ENCODE peak calls at places on chromosome 22, in seven cellular contexts. E is Karpas-422, A is SK-N-SH, U is GM23338, S is PC-3, J is GM23248, C is HCT116. M is an unnamed sample. For H3K9me2, H3K79me2 and H3K36me3, the result is how much of the 10 kb centered on the place peaks cover.

GRCh38 chr22:25970996-25971811 is 198.1 kb upstream of the SEZ6L start:
- DNase-seq in E (no peak), A (no peak), U (peak), S (no peak), J (no peak), C (no peak), M (no peak)

GRCh38 chr22:17943533-17944204 is 80.7 kb downstream of the MICAL3 start:
- DNase-seq in E (peak), A (no peak), U (no peak), S (no peak), J (no peak), C (no peak), M (no peak)

GRCh38 chr22:17971711-17972110 is 52.6 kb downstream of the MICAL3 start:
- DNase-seq in E (no peak), A (no peak), U (no peak), S (no peak), J (no peak), C (no peak), M (no peak)

GRCh38 chr22:24801906-24802504 is 4.0 kb upstream of the SGSM1 start:
- DNase-seq in E (no peak), A (no peak), U (no peak), S (no peak), J (no peak), C (no peak), M (no peak)

GRCh38 chr22:48667289-48667688 is 1160.4 kb downstream of the BRD1 start:
- DNase-seq in E (no peak), A (no peak), U (no peak), S (no peak), J (no peak), C (no peak), M (no peak)

GRCh38 chr22:37680191-37680851 is 4.9 kb downstream of the LGALS1 start:
- DNase-seq in E (no peak), A (no peak), U (no peak), S (no peak), J (peak), C (no peak), M (no peak)

GRCh38 chr22:24727218-24727851 is 47.2 kb downstream of the PIWIL3 start:
- DNase-seq in E (no peak), A (peak), U (no peak), S (peak), J (peak), C (peak), M (no peak)

GRCh38 chr22:44281706-44282637 is 30.8 kb downstream of the SHISAL1 start:
- DNase-seq in E (no peak), A (no peak), U (no peak), S (no peak), J (no peak), C (no peak), M (no peak)

GRCh38 chr22:35629406-35630234 is 12.5 kb upstream of the MB start:
- DNase-seq in E (peak), A (no peak), U (peak), S (peak), J (peak), C (peak), M (peak)

GRCh38 chr22:36864454-36865215 is 3.8 kb downstream of the NCF4 start:
- DNase-seq in E (no peak), A (no peak), U (no peak), S (no peak), J (no peak), C (no peak), M (no peak)

GRCh38 chr22:24542641-24543040 is 12.3 kb downstream of the GUCD1 start:
- DNase-seq in E (no peak), A (no peak), U (no peak), S (no peak), J (no peak), C (no peak), M (no peak)

GRCh38 chr22:43826142-43827093 is 14.3 kb upstream of the EFCAB6 start:
- DNase-seq in E (no peak), A (no peak), U (no peak), S (peak), J (peak), C (no peak), M (no peak)

GRCh38 chr22:28855355-28856094 is 27.8 kb upstream of the ZNRF3 start:
- DNase-seq in E (peak), A (peak), U (peak), S (peak), J (peak), C (peak), M (peak)

GRCh38 chr22:37623075-37624016 is 14.7 kb downstream of the GGA1 start:
- DNase-seq in E (peak), A (peak), U (peak), S (peak), J (peak), C (no peak), M (peak)

GRCh38 chr22:39174498-39175120 is 22.1 kb upstream of the CBX7 start:
- DNase-seq in E (no peak), A (peak), U (peak), S (peak), J (peak), C (peak), M (peak)

GRCh38 chr22:21098099-21098671 is 52.4 kb downstream of the LRRC74B start:
- DNase-seq in E (peak), A (no peak), U (peak), S (no peak), J (no peak), C (peak), M (peak)

GRCh38 chr22:29344137-29344536 is 28.6 kb upstream of the RASL10A start:
- DNase-seq in E (no peak), A (peak), U (no peak), S (peak), J (peak), C (peak), M (no peak)

GRCh38 chr22:20114506-20115475 is 1.1 kb upstream of the RANBP1 start:
- DNase-seq in E (no peak), A (no peak), U (no peak), S (no peak), J (no peak), C (no peak), M (no peak)

GRCh38 chr22:29011200-29011867 is 50.3 kb downstream of the C22orf31 start:
- DNase-seq in E (no peak), A (no peak), U (peak), S (no peak), J (no peak), C (no peak), M (no peak)

GRCh38 chr22:48756146-48757111 is 1071.2 kb downstream of the BRD1 start:
- DNase-seq in E (peak), A (no peak), U (no peak), S (no peak), J (no peak), C (no peak), M (no peak)

GRCh38 chr22:25104367-25104766 is 95.3 kb upstream of the CRYBB3 start:
- DNase-seq in E (no peak), A (no peak), U (no peak), S (no peak), J (no peak), C (no peak), M (no peak)

GRCh38 chr22:25402501-25403283 is 161.8 kb upstream of the GRK3 start:
- DNase-seq in E (no peak), A (no peak), U (no peak), S (peak), J (peak), C (no peak), M (no peak)

GRCh38 chr22:44455151-44455962 is 42.7 kb downstream of the RTL6 start:
- DNase-seq in E (no peak), A (no peak), U (no peak), S (peak), J (no peak), C (no peak), M (peak)

GRCh38 chr22:19593991-19594569 is 69.9 kb upstream of the CLDN5 start:
- DNase-seq in E (no peak), A (no peak), U (no peak), S (no peak), J (no peak), C (no peak), M (no peak)

GRCh38 chr22:44128961-44129613 is 51.6 kb upstream of the PARVG start:
- DNase-seq in E (no peak), A (no peak), U (no peak), S (no peak), J (no peak), C (no peak), M (no peak)

GRCh38 chr22:26483043-26483438 is 542 bp downstream of the HPS4 start:
- DNase-seq in E (no peak), A (no peak), U (no peak), S (no peak), J (no peak), C (no peak), M (no peak)

GRCh38 chr22:25406510-25407210 is 157.8 kb upstream of the GRK3 start:
- DNase-seq in E (no peak), A (no peak), U (no peak), S (no peak), J (no peak), C (no peak), M (no peak)

GRCh38 chr22:42381152-42381551 is 51.1 kb downstream of the NFAM1 start:
- DNase-seq in E (no peak), A (no peak), U (no peak), S (no peak), J (no peak), C (no peak), M (no peak)

GRCh38 chr22:45709004-45709739 is 37.5 kb downstream of the ATXN10 start:
- DNase-seq in E (no peak), A (peak), U (no peak), S (peak), J (peak), C (no peak), M (no peak)
- H3K9me2 ChIP-seq in E (under half), A (under half), U (under half), S (under half), J (under half), C (under half), M (under half)

GRCh38 chr22:46780453-46780852 is 18.0 kb downstream of the TBC1D22A start:
- DNase-seq in E (no peak), A (no peak), U (no peak), S (no peak), J (no peak), C (no peak), M (no peak)
- H3K79me2 ChIP-seq in E (half or more), A (half or more), U (half or more), S (half or more), J (half or more), C (half or more), M (half or more)

GRCh38 chr22:22842085-22842484 is 45.5 kb upstream of the IGLL5 start:
- DNase-seq in E (no peak), A (no peak), U (no peak), S (no peak), J (no peak), C (no peak), M (no peak)
- H3K36me3 ChIP-seq in E (under half), A (under half), U (under half), S (under half), J (under half), C (under half), M (under half)

GRCh38 chr22:30884211-30885000 is 84.2 kb downstream of the MORC2 start:
- DNase-seq in E (no peak), A (no peak), U (no peak), S (no peak), J (no peak), C (no peak), M (no peak)
- H3K9me2 ChIP-seq in E (under half), A (under half), U (under half), S (under half), J (under half), C (under half), M (under half)

GRCh38 chr22:49780281-49780991 is 47.2 kb downstream of the BRD1 start:
- DNase-seq in E (no peak), A (no peak), U (no peak), S (no peak), J (no peak), C (no peak), M (no peak)
- H3K79me2 ChIP-seq in E (under half), A (half or more), U (half or more), S (under half), J (half or more), C (under half), M (under half)

GRCh38 chr22:41152902-41153301 is 52.2 kb upstream of the L3MBTL2 start:
- DNase-seq in E (no peak), A (no peak), U (no peak), S (no peak), J (no peak), C (no peak), M (no peak)
- H3K36me3 ChIP-seq in E (half or more), A (half or more), U (half or more), S (half or more), J (half or more), C (half or more), M (half or more)

GRCh38 chr22:27726344-27726725 is 75.2 kb downstream of the MN1 start:
- DNase-seq in E (no peak), A (no peak), U (no peak), S (no peak), J (no peak), C (no peak), M (no peak)
- H3K9me2 ChIP-seq in E (under half), A (under half), U (under half), S (under half), J (under half), C (under half), M (under half)